ENCODE peak calls at places on chromosomes 16 and 17, in five cellular contexts. J is BE2C, W is AG10803, K is bronchial epithelial cell, E is testis. Y is an unnamed sample.

GRCh38 chr17:7503521-7503920 is 19.4 kb downstream of the POLR2A start:
- DNase-seq in K (no peak), E (no peak), J (no peak), W (no peak), Y (no peak)

GRCh38 chr16:50308237-50308965 is 42.0 kb downstream of the ADCY7 start:
- DNase-seq in W (no peak), K (no peak), J (no peak), E (peak), Y (no peak)

GRCh38 chr16:48101069-48101674 is 54.6 kb downstream of the ABCC12 start:
- DNase-seq in W (no peak), J (no peak), K (peak), E (no peak), Y (no peak)

GRCh38 chr16:14196539-14196938 is 125.4 kb downstream of the MRTFB start:
- DNase-seq in K (no peak), J (no peak), W (no peak), E (no peak), Y (peak)

GRCh38 chr17:57488856-57489255 is 232.5 kb downstream of the MSI2 start:
- DNase-seq in E (no peak), J (no peak), K (no peak), W (no peak), Y (no peak)

GRCh38 chr17:21549107-21549687 is 143.1 kb upstream of the KCNJ18 start:
- DNase-seq in K (peak), W (peak), J (no peak), E (no peak), Y (peak)

GRCh38 chr16:59478806-59479205 is 744.7 kb upstream of the GOT2 start:
- DNase-seq in K (no peak), J (no peak), W (peak), E (no peak), Y (no peak)

GRCh38 chr17:75590849-75591721 is 3.5 kb downstream of the MYO15B start:
- DNase-seq in E (no peak), J (no peak), W (no peak), K (no peak), Y (no peak)

GRCh38 chr16:12801511-12802042 is 2.1 kb downstream of the CPPED1 start:
- DNase-seq in W (peak), J (no peak), K (no peak), E (peak), Y (peak)

GRCh38 chr17:72683506-72684404 is 408.7 kb downstream of the SLC39A11 start:
- DNase-seq in E (no peak), W (peak), K (peak), J (peak), Y (no peak)

GRCh38 chr16:1906846-1907165 is 11.4 kb downstream of the HS3ST6 start:
- DNase-seq in K (no peak), J (no peak), W (peak), E (no peak), Y (no peak)

GRCh38 chr17:7246779-7247178 is 4.5 kb upstream of the GABARAP start:
- DNase-seq in K (no peak), E (no peak), J (no peak), W (no peak), Y (no peak)

GRCh38 chr16:88773812-88774291 is 11.2 kb downstream of the PIEZO1 start:
- DNase-seq in E (no peak), W (peak), J (peak), K (peak), Y (no peak)

GRCh38 chr16:78348886-78349285 is 249.4 kb downstream of the WWOX start:
- DNase-seq in W (no peak), J (no peak), E (no peak), K (no peak), Y (no peak)

GRCh38 chr16:27214084-27214961 is 11.0 kb downstream of the KDM8 start:
- DNase-seq in W (no peak), K (no peak), E (no peak), J (no peak), Y (no peak)

GRCh38 chr16:53132406-53132805 is 77.6 kb downstream of the CHD9 start:
- DNase-seq in E (no peak), J (no peak), W (peak), K (no peak), Y (no peak)

GRCh38 chr17:57946798-57947358 is 8.3 kb downstream of the CUEDC1 start:
- DNase-seq in K (peak), W (peak), J (no peak), E (peak), Y (peak)

GRCh38 chr16:46762583-46762982 is 14.4 kb upstream of the MYLK3 start:
- DNase-seq in E (no peak), K (peak), J (no peak), W (no peak), Y (no peak)

GRCh38 chr17:42182927-42183734 is 2.1 kb downstream of the HCRT start:
- DNase-seq in E (no peak), J (no peak), K (peak), W (peak), Y (no peak)
- TF ChIP-seq CTCF in E (no peak), J (no peak), K (no peak), W (no peak), Y (no peak)

DNA sequence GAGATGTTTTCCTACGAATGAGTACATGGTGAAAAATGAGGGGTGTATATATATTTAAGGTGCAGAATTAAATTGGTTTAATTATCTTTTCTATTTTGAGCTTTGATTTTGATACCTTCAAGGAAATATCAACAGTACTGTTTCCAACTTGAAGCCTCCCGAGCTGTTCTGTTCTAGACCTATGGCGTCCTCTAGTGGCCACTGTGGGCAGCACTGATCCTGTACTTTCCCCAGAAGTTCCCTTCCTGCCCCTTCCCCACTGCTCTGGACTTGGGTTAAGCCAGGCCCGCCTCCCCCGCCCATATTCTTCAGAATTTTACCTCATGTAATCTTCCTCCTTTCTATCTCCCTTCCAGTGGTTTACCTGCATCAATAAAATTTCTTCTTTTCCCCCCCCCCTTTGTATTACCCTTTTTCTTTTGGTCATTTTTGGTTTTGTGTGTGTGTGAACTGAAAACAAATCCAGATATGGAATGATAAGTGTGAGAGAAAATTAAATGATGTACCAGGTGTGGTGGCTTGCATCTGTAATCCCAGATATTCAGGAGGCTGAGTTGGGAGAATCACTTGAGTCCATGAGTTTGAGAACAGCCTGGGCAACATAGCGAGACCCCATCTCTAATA is 1643.5 kb downstream of the TP53TG3F start:
- DNase-seq in E (peak), W (no peak), K (no peak), J (no peak), Y (peak)
- TF ChIP-seq CTCF in E (peak), W (peak), K (peak), J (peak), Y (peak)

GRCh38 chr17:61806081-61806828 is 57.1 kb downstream of the BRIP1 start:
- DNase-seq in W (no peak), J (no peak), K (no peak), E (no peak), Y (no peak)

GRCh38 chr17:61806941-61807340 is 56.4 kb downstream of the BRIP1 start:
- DNase-seq in W (peak), E (no peak), J (no peak), K (no peak), Y (no peak)

GRCh38 chr17:61805399-61805798 is 57.9 kb downstream of the BRIP1 start:
- DNase-seq in E (no peak), W (peak), K (peak), J (no peak), Y (no peak)

GRCh38 chr17:61803216-61803615 is 60.1 kb downstream of the BRIP1 start:
- DNase-seq in E (no peak), K (no peak), J (no peak), W (no peak), Y (no peak)

DNA sequence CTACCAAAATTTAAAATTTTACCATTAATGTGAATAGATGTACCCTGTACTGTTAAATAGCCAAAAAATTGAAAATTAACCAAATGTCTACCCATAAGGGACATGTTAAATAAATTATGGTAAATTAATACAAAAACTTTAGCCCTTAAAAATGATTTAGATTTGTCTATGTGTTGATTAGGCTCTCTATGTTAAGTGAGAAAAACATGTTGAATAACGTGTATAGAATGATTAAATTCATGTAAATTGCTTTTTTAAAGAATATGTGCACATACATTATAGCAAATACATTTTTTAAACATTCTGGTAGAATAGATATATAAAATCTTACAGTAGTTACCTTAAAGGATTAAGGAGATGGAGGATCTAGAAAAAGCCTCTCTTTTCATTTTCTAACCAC is 59.5 kb downstream of the BRIP1 start:
- DNase-seq in J (no peak), E (no peak), K (no peak), W (no peak), Y (no peak)
- TF ChIP-seq CTCF in J (no peak), E (no peak), K (no peak), W (no peak), Y (no peak)

DNA sequence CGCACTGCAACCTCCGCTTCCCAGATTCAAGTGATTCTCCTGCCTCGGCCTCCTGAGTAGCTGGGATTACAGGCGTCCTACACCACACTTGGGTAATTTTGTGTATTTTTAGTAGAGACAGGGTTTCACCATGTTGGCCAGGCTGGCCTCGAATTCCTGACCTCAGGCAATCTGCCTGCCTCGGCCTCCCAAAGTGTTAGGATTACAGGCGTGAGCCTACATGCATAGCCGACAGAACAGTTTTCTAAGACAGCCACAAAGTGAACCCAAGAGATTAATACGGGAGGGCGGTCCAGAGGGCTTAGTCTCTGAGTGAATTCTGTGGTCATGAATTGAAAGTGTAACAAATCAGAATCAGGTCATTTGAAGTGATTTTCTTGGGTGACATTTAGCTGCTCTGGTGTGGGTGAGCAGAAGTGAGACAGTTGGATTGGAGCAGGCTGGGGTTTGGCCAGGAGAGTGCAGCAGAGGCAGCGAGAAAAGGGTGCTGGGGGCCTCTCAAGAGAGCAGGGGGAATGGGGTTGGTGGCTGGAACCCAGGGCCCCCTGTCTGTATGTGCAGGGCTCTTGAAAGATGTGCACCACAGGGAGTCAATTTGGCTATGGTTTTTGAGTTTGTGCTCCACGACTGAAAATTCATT is 231.4 kb upstream of the WSCD1 start:
- DNase-seq in K (no peak), W (no peak), E (no peak), J (no peak), Y (peak)
- TF ChIP-seq CTCF in K (no peak), W (no peak), E (no peak), J (no peak), Y (peak)